ENCODE peak calls at places on chromosomes 11 and 22, in seven cellular contexts. S is ovary, D is pancreas, X is mucosa of descending colon, Z is neural progenitor cell, G is A673, Y is PC-3. M is an unnamed sample.

GRCh38 chr11:83219095-83219494 is 25.6 kb downstream of the ANKRD42 start:
- DNase-seq in S (no peak), Z (peak; percentile 38), D (no peak), Y (peak; percentile 10), X (no peak), G (peak; percentile 37), M (peak; percentile 32)

GRCh38 chr22:21074092-21074715 is 28.5 kb downstream of the LRRC74B start:
- DNase-seq in Z (no peak), D (no peak), S (no peak), X (no peak), G (no peak), Y (peak; percentile 84), M (no peak)

GRCh38 chr22:19065929-19066328 is 56.3 kb downstream of the DGCR2 start:
- DNase-seq in X (no peak), Y (no peak), G (no peak), Z (no peak), D (no peak), S (no peak), M (no peak)

GRCh38 chr22:45053094-45053493 is 43.3 kb upstream of the PHF21B start:
- DNase-seq in G (no peak), Y (no peak), D (no peak), Z (no peak), S (no peak), X (no peak), M (no peak)

GRCh38 chr11:95299078-95299611 is 68.1 kb upstream of the SESN3 start:
- DNase-seq in Z (no peak), G (no peak), S (no peak), X (no peak), D (no peak), Y (no peak), M (no peak)

GRCh38 chr22:25643232-25644000 is 78.9 kb downstream of the GRK3 start:
- DNase-seq in S (no peak), X (no peak), Y (no peak), G (no peak), Z (no peak), D (no peak), M (no peak)

GRCh38 chr11:131300304-131300703 is 70.1 kb upstream of the NTM start:
- DNase-seq in Y (no peak), Z (no peak), S (no peak), G (no peak), D (no peak), X (no peak), M (no peak)

GRCh38 chr11:69097263-69097662 is 48.5 kb downstream of the TPCN2 start:
- DNase-seq in G (no peak), X (no peak), S (no peak), Z (no peak), D (peak; percentile 23), Y (no peak), M (no peak)

GRCh38 chr22:26483043-26483438 is 542 bp downstream of the HPS4 start:
- DNase-seq in D (no peak), S (no peak), Z (no peak), X (no peak), Y (no peak), G (no peak), M (no peak)

GRCh38 chr11:64553554-64554201 is 37.3 kb upstream of the SLC22A12 start:
- DNase-seq in D (peak; percentile 73), S (peak; percentile 78), G (peak; percentile 52), Z (peak; percentile 72), X (no peak), Y (peak; percentile 65), M (peak; percentile 43)

GRCh38 chr22:19290400-19291217 is 910 bp downstream of the CLTCL1 start:
- DNase-seq in X (peak; percentile 54), D (no peak), S (no peak), Z (no peak), G (peak; percentile 8), Y (no peak), M (no peak)

GRCh38 chr11:35352107-35352888 is 67.1 kb downstream of the SLC1A2 start:
- DNase-seq in D (peak; percentile 33), G (no peak), S (no peak), X (no peak), Y (no peak), Z (no peak), M (no peak)

GRCh38 chr22:44940121-44940520 is 69.7 kb downstream of the PHF21B start:
- DNase-seq in S (no peak), D (no peak), Y (no peak), G (peak; percentile 14), Z (peak; percentile 48), X (peak; percentile 19), M (no peak)

GRCh38 chr11:92224394-92225205 is at the start of gene FAT3:
- DNase-seq in Z (peak; percentile 91), G (peak; percentile 82), S (no peak), X (peak; percentile 41), Y (no peak), D (no peak), M (peak; percentile 75)

GRCh38 chr22:27133951-27134664 is 476.7 kb downstream of the MIAT start:
- DNase-seq in Y (peak; percentile 43), X (no peak), D (no peak), G (no peak), S (no peak), Z (no peak), M (no peak)

GRCh38 chr22:33272866-33273265 is 214.7 kb upstream of the SYN3 start:
- DNase-seq in D (no peak), Z (no peak), X (no peak), G (no peak), Y (no peak), S (no peak), M (no peak)
- TF ChIP-seq CTCF in D (no peak), Z (no peak), X (no peak), G (no peak), Y (no peak), S (no peak), M (no peak)

GRCh38 chr22:23242473-23243001 is 62.2 kb downstream of the BCR start:
- DNase-seq in Z (peak; percentile 88), D (no peak), X (peak; percentile 30), S (no peak), Y (no peak), G (peak; percentile 89), M (no peak)
- H3K4me1 ChIP-seq in Z (peaks cover 59% of the 10 kb centered on the region), D (no peaks in the 10 kb centered on the region), X (peaks cover 4% of the 10 kb centered on the region), S (peaks cover 6% of the 10 kb centered on the region), Y (peaks cover under 1% of the 10 kb centered on the region), G (peaks cover 28% of the 10 kb centered on the region), M (peaks cover 6% of the 10 kb centered on the region)

DNA sequence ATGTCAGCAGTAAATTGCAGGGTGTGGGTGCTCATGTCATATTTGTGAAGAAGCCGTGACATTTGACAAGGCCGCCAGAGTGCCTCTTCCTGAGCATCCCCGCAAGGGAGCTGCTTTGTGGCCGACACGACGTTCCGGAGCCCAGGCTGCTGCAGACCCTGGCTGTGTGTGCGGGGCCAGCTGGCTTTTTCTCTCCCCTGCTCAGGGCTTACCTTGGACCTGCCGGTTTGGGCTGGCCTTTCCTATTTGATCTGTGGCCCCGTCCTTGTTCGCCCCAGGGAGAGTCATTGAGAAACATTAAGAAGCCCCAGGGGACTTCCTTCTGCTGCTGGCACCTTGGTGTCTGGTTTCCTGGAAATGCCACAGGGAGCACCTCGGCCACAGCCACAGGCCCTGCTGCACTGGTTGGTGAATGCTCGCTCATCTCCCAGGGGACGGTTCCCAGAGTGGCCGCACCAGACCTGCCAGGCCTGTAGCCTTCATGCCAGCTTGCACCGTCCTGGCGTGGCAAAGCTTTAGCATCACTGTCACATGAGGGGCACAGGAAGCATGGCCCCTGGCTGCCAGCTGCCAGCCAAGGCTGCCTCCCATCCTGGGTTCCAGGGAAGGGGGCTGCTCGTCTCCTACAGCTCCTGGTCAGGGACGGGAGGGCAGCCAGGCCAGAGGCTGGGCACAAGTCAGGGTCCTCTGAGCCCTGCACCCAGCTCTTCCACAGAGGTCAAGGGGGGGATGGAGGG is 5.4 kb downstream of the GRK2 start:
- DNase-seq in Y (no peak), G (peak; percentile 54), D (peak; percentile 26), S (peak; percentile 17), X (peak; percentile 75), Z (no peak), M (peak; percentile 88)
- H3K4me3 ChIP-seq in Y (no peak overlapping the region), G (no peak overlapping the region), D (no peak overlapping the region), S (no peak overlapping the region), X (no peak overlapping the region), Z (no peak overlapping the region), M (peak overlapping the region; percentile 7)

GRCh38 chr11:77072851-77073327 is 6.1 kb downstream of the CAPN5 start:
- DNase-seq in Z (no peak), D (no peak), Y (no peak), G (no peak), S (no peak), X (no peak), M (no peak)

GRCh38 chr11:77074205-77074604 is 7.4 kb downstream of the CAPN5 start:
- DNase-seq in S (peak; percentile 50), G (no peak), D (peak; percentile 59), X (peak; percentile 82), Z (no peak), Y (no peak), M (no peak)

GRCh38 chr11:77074626-77075221 is 8.0 kb downstream of the CAPN5 start:
- DNase-seq in D (no peak), X (no peak), S (peak; percentile 32), G (no peak), Y (no peak), Z (no peak), M (no peak)

GRCh38 chr11:77071671-77072605 is 5.2 kb downstream of the CAPN5 start:
- DNase-seq in G (no peak), Y (no peak), D (no peak), Z (no peak), S (peak; percentile 24), X (no peak), M (no peak)

DNA sequence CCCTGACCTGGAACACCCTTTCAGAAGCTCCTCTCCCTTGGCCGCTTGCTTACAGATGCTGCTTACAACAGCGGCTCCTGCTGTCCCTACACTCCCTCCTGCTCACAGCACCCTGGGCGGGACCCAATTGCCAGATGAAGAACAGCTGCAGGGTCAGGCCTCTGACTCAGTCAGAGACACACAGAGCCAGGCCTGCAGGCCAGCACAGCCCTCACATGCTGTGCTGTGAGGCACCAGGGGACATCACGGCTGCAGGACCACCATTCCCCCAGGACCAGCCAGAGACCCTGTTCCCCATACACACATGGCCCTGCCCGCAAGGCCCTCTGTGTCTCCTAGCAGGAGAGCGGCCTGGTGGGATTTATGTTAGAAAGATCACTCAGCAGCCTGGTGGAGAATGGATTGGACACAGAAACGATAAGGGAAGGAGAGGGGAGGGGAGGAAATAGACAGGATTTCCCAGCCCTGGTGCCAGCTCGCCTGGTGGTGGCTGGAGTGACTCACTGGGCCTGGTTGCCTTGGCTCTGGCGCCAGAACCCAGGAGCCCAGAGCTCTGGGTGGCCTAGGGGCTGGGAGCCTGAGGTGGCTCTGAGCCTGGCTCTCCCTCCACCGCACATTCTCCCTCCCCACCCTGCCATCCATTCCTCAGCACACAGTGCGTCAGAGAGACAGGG is 6.7 kb downstream of the CAPN5 start:
- DNase-seq in X (peak; percentile 92), Y (peak; percentile 75), S (peak; percentile 92), D (peak; percentile 80), G (peak; percentile 21), Z (no peak), M (peak; percentile 97)
- TF ChIP-seq CTCF in X (peak; percentile 56), Y (peak; percentile 39), S (peak; percentile 87), D (no peak), G (no peak), Z (no peak), M (peak; percentile 81)

GRCh38 chr11:67470337-67471002 is 1.4 kb upstream of the TMEM134 start:
- DNase-seq in Y (no peak), G (no peak), D (peak; percentile 14), S (no peak), X (no peak), Z (no peak), M (no peak)
- H3K4me1 ChIP-seq in Y (peaks cover 20% of the 10 kb centered on the region), G (peaks cover 1% of the 10 kb centered on the region), D (no peaks in the 10 kb centered on the region), S (peaks cover 7% of the 10 kb centered on the region), X (peaks cover 12% of the 10 kb centered on the region), Z (peaks cover 6% of the 10 kb centered on the region), M (no peaks in the 10 kb centered on the region)

GRCh38 chr11:65556470-65557279 is 1.5 kb downstream of the LTBP3 start:
- DNase-seq in Z (no peak), G (no peak), X (no peak), S (no peak), D (no peak), Y (peak; percentile 44), M (no peak)
- H3K4me3 ChIP-seq in Z (no peak overlapping the region), G (peak overlapping the region; percentile 59), X (no peak overlapping the region), S (peak overlapping the region; percentile 55), D (peak overlapping the region; percentile 55), Y (peak overlapping the region; percentile 68), M (peak overlapping the region; percentile 52)